ENCODE peak calls at places on chromosomes 16 and 17, in four cellular contexts. Z is PC-3, G is fibroblast of mammary gland, L is Caco-2. Y is an unnamed sample.

GRCh38 chr17:45791935-45792334 is 7.8 kb downstream of the CRHR1 start:
- DNase-seq in Z (peak; percentile 84), L (no peak), G (no peak), Y (no peak)

GRCh38 chr16:66848172-66848571 is 4.0 kb downstream of the CA7 start:
- DNase-seq in Z (no peak), L (no peak), G (no peak), Y (no peak)

GRCh38 chr16:20944861-20945390 is 44.4 kb downstream of the LYRM1 start:
- DNase-seq in G (peak; percentile 31), L (no peak), Z (peak; percentile 25), Y (no peak)

GRCh38 chr17:57756941-57757340 is 11.8 kb upstream of the CCDC182 start:
- DNase-seq in L (peak; percentile 32), Z (no peak), G (no peak), Y (no peak)

GRCh38 chr17:47220531-47220999 is 11.4 kb downstream of the MYL4 start:
- DNase-seq in G (no peak), Z (no peak), L (no peak), Y (no peak)

GRCh38 chr16:52191533-52192134 is 355.3 kb downstream of the TOX3 start:
- DNase-seq in G (peak; percentile 62), L (peak; percentile 77), Z (peak; percentile 63), Y (peak; percentile 66)

GRCh38 chr17:79769596-79770520 is 8.1 kb upstream of the CBX2 start:
- DNase-seq in G (no peak), Z (peak; percentile 80), L (no peak), Y (no peak)

GRCh38 chr17:44353656-44354331 is 8.7 kb downstream of the GRN start:
- DNase-seq in Z (no peak), G (peak; percentile 2), L (peak; percentile 71), Y (no peak)

GRCh38 chr17:15463363-15463762 is 4.1 kb downstream of the CDRT4 start:
- DNase-seq in G (peak; percentile 77), Z (peak; percentile 75), L (no peak), Y (no peak)

GRCh38 chr16:7456221-7456620 is 123.6 kb downstream of the RBFOX1 start:
- DNase-seq in G (no peak), L (no peak), Z (no peak), Y (no peak)

GRCh38 chr16:74438492-74438979 is 17.3 kb upstream of the CLEC18B start:
- DNase-seq in Z (no peak), G (no peak), L (no peak), Y (no peak)

GRCh38 chr16:65414284-65414984 is 292.6 kb upstream of the CDH11 start:
- DNase-seq in Z (peak; percentile 90), G (peak; percentile 93), L (no peak), Y (no peak)

GRCh38 chr17:50170662-50171370 is 5.0 kb downstream of the SGCA start:
- DNase-seq in G (peak; percentile 11), L (no peak), Z (peak; percentile 85), Y (no peak)

GRCh38 chr17:80940171-80941123 is 51.2 kb upstream of the CHMP6 start:
- DNase-seq in L (no peak), Z (no peak), G (no peak), Y (no peak)

GRCh38 chr17:61403846-61404701 is 4.4 kb downstream of the TBX2 start:
- DNase-seq in G (no peak), L (no peak), Z (no peak), Y (no peak)

GRCh38 chr17:74408262-74408661 is 23.6 kb upstream of the GPRC5C start:
- DNase-seq in G (peak; percentile 77), Z (peak; percentile 63), L (peak; percentile 73), Y (no peak)

GRCh38 chr16:78005881-78006280 is 16.5 kb upstream of the CLEC3A start:
- DNase-seq in G (peak; percentile 4), L (peak; percentile 22), Z (no peak), Y (no peak)

GRCh38 chr16:68000450-68000849 is 1.2 kb upstream of the DPEP2 start:
- DNase-seq in Z (no peak), G (no peak), L (no peak), Y (no peak)

GRCh38 chr17:61218438-61218837 is 181.2 kb upstream of the TBX2 start:
- DNase-seq in G (peak; percentile 80), L (no peak), Z (peak; percentile 65), Y (no peak)

GRCh38 chr16:48540222-48540900 is 69.6 kb downstream of the N4BP1 start:
- DNase-seq in Z (no peak), G (no peak), L (no peak), Y (no peak)

GRCh38 chr17:44069974-44070454 is 521 bp upstream of the G6PC3 start:
- DNase-seq in Z (no peak), L (peak; percentile 42), G (peak; percentile 43), Y (no peak)

GRCh38 chr17:72126575-72127486 is 6.0 kb downstream of the SOX9 start:
- DNase-seq in G (peak; percentile 70), L (peak; percentile 30), Z (peak; percentile 91), Y (no peak)

GRCh38 chr16:9159839-9160550 is 68.6 kb downstream of the HAPSTR1 start:
- DNase-seq in Z (peak; percentile 74), L (peak; percentile 78), G (peak; percentile 62), Y (peak; percentile 52)

GRCh38 chr16:74667215-74667765 is 613 bp upstream of the RFWD3 start:
- DNase-seq in Z (no peak), L (peak; percentile 70), G (no peak), Y (no peak)

GRCh38 chr17:80861892-80862291 is 129.7 kb upstream of the CHMP6 start:
- DNase-seq in G (peak; percentile 42), Z (no peak), L (no peak), Y (no peak)

GRCh38 chr16:31273676-31274075 is 13.9 kb downstream of the ITGAM start:
- DNase-seq in Z (no peak), L (no peak), G (peak; percentile 31), Y (no peak)

GRCh38 chr16:1290860-1291575 is 18.4 kb upstream of the UBE2I start:
- DNase-seq in L (peak; percentile 44), Z (no peak), G (no peak), Y (no peak)

GRCh38 chr16:75265911-75266701 is 14.7 kb upstream of the BCAR1 start:
- DNase-seq in G (peak; percentile 42), Z (peak; percentile 71), L (peak; percentile 96), Y (peak; percentile 91)

GRCh38 chr16:68281368-68282063 is 17.2 kb downstream of the SLC7A6 start:
- DNase-seq in L (peak; percentile 79), Z (no peak), G (no peak), Y (no peak)

GRCh38 chr16:49407873-49408565 is 34.4 kb downstream of the C16orf78 start:
- DNase-seq in G (peak; percentile 65), L (peak; percentile 89), Z (peak; percentile 76), Y (peak; percentile 85)

GRCh38 chr17:31319253-31319661 is 2.2 kb downstream of the EVI2A start:
- DNase-seq in G (no peak), Z (no peak), L (no peak), Y (no peak)

GRCh38 chr17:44820631-44821196 is 9.4 kb downstream of the GJC1 start:
- DNase-seq in L (no peak), Z (peak; percentile 95), G (peak; percentile 91), Y (no peak)

GRCh38 chr16:72905581-72905980 is 142.3 kb downstream of the ZFHX3 start:
- DNase-seq in L (no peak), G (peak; percentile 63), Z (peak; percentile 62), Y (no peak)

GRCh38 chr17:1351967-1352366 is 48.1 kb downstream of the YWHAE start:
- DNase-seq in Z (no peak), G (no peak), L (no peak), Y (no peak)

GRCh38 chr17:43135454-43135819 is 10.3 kb upstream of the BRCA1 start:
- DNase-seq in Z (no peak), L (no peak), G (no peak), Y (no peak)

GRCh38 chr17:74573169-74573568 is 5.9 kb upstream of the CD300H start:
- DNase-seq in G (no peak), Z (no peak), L (no peak), Y (no peak)

GRCh38 chr17:22517716-22518115 is 825.4 kb downstream of the KCNJ18 start:
- DNase-seq in G (no peak), L (no peak), Z (no peak), Y (no peak)
- TF ChIP-seq CTCF in G (no peak), L (no peak), Z (peak; percentile 33), Y (no peak)

DNA sequence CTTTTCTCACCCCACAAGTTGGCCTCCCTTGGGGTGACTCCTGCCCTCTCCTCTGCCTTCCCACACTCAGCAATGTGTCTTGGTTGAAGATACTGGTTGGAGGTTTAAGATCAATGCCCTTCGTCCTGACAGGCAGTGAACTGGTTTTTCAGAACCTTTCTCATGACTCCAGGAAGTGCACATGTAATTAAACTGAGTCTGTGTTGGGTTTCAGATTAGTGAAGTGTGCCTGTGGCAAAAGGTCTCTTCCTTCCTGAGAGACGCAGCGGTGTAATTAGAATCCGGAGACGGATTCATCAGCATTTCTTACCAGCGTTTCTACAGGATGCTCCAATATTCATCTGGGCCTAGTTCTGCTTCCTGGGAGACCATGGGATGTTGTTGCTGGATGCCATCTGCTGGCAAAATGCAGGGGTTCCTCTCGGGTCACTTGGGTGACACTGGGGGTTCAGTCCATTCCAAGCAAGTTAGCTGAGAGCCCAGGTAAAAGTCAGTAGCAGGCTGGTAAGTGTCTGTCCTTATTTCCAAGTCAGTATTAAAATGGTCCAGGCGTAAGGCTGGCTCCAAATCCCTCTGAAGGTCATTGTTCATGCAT is 233.3 kb downstream of the XYLT1 start:
- DNase-seq in Z (no peak), G (no peak), L (no peak), Y (no peak)
- TF ChIP-seq CTCF in Z (no peak), G (no peak), L (no peak), Y (no peak)

GRCh38 chr17:59007995-59008394 is 98.7 kb downstream of the TRIM37 start:
- DNase-seq in Z (no peak), L (no peak), G (no peak), Y (no peak)
- TF ChIP-seq CTCF in Z (no peak), L (no peak), G (no peak), Y (no peak)

GRCh38 chr16:85638695-85639409 is 25.7 kb downstream of the GSE1 start:
- DNase-seq in L (no peak), Z (no peak), G (no peak), Y (no peak)

GRCh38 chr16:85638248-85638647 is 25.1 kb downstream of the GSE1 start:
- DNase-seq in L (no peak), G (no peak), Z (no peak), Y (no peak)

GRCh38 chr16:85637061-85637807 is 24.1 kb downstream of the GSE1 start:
- DNase-seq in L (no peak), G (no peak), Z (no peak), Y (no peak)

GRCh38 chr16:85636234-85636812 is 23.2 kb downstream of the GSE1 start:
- DNase-seq in L (no peak), Z (no peak), G (no peak), Y (no peak)

DNA sequence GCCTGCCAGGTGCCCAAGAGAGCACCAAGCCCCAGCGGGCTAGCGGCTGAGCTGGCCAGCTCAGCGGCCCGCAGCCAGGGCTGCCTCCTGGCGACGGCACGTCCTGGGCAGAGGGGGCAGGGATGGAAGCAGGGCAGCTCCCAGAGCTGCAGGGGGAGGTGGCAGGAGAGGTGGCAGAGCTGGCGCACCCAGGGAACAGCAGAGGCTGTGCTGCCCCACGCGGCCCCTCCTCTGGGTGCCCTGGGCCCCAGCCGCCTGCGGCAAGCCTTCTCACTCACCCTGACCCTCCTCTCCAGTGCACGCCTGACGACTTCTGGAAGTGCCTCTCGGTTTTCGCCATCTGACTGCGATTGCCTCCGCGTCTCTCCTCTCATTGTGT is 24.7 kb downstream of the GSE1 start:
- DNase-seq in Z (no peak), G (no peak), L (no peak), Y (no peak)
- TF ChIP-seq CTCF in Z (no peak), G (no peak), L (no peak), Y (no peak)

GRCh38 chr17:76107507-76107906 is 3.9 kb upstream of the EXOC7 start:
- DNase-seq in L (no peak), G (peak; percentile 22), Z (peak; percentile 58), Y (no peak)
- TF ChIP-seq CTCF in L (peak; percentile 46), G (peak; percentile 23), Z (peak; percentile 47), Y (peak; percentile 36)

GRCh38 chr17:34852614-34853013 is 108.6 kb downstream of the CCT6B start:
- DNase-seq in G (no peak), Z (no peak), L (peak; percentile 17), Y (no peak)
- TF ChIP-seq CTCF in G (no peak), Z (peak; percentile 19), L (no peak), Y (peak; percentile 25)

Y was measured in progenitor cell of endocrine pancreas.